ENCODE peak calls at places on chromosomes 16 and 17, in eight cellular contexts. One of them, this sample, is unnamed.

GRCh38 chr17:10052414-10052813 is 146.0 kb downstream of the GAS7 start:
- DNase-seq in T-cell: no peak
- DNase-seq in nephron progenitor cell: no peak
- DNase-seq in NCI-H69: no peak
- DNase-seq in effector CD8-positive, alpha-beta T cell: no peak
- DNase-seq in CD4-positive, alpha-beta T cell: no peak
- DNase-seq in anterior cingulate cortex: no peak
- DNase-seq in sigmoid colon: no peak
- DNase-seq in this sample: no peak

GRCh38 chr17:64707077-64707591 is 45.0 kb upstream of the SMURF2 start:
- DNase-seq in T-cell: no peak
- DNase-seq in nephron progenitor cell: no peak
- DNase-seq in NCI-H69: peak
- DNase-seq in effector CD8-positive, alpha-beta T cell: no peak
- DNase-seq in CD4-positive, alpha-beta T cell: no peak
- DNase-seq in anterior cingulate cortex: no peak
- DNase-seq in sigmoid colon: peak
- DNase-seq in this sample: peak

GRCh38 chr17:49944451-49944850 is 24.5 kb upstream of the DLX4 start:
- DNase-seq in T-cell: no peak
- DNase-seq in nephron progenitor cell: peak
- DNase-seq in NCI-H69: peak
- DNase-seq in effector CD8-positive, alpha-beta T cell: no peak
- DNase-seq in CD4-positive, alpha-beta T cell: no peak
- DNase-seq in anterior cingulate cortex: no peak
- DNase-seq in sigmoid colon: no peak
- DNase-seq in this sample: no peak

GRCh38 chr17:74542166-74542565 is 3.7 kb downstream of the CD300C start:
- DNase-seq in T-cell: no peak
- DNase-seq in nephron progenitor cell: no peak
- DNase-seq in NCI-H69: no peak
- DNase-seq in effector CD8-positive, alpha-beta T cell: no peak
- DNase-seq in CD4-positive, alpha-beta T cell: no peak
- DNase-seq in anterior cingulate cortex: no peak
- DNase-seq in sigmoid colon: peak
- DNase-seq in this sample: no peak

GRCh38 chr16:11255737-11256656 is at the start of gene SOCS1:
- DNase-seq in T-cell: peak
- DNase-seq in nephron progenitor cell: peak
- DNase-seq in NCI-H69: peak
- DNase-seq in effector CD8-positive, alpha-beta T cell: peak
- DNase-seq in CD4-positive, alpha-beta T cell: peak
- DNase-seq in anterior cingulate cortex: peak
- DNase-seq in sigmoid colon: peak
- DNase-seq in this sample: peak

GRCh38 chr17:27417596-27418365 is 38.5 kb upstream of the KSR1 start:
- DNase-seq in T-cell: no peak
- DNase-seq in nephron progenitor cell: no peak
- DNase-seq in NCI-H69: no peak
- DNase-seq in effector CD8-positive, alpha-beta T cell: no peak
- DNase-seq in CD4-positive, alpha-beta T cell: no peak
- DNase-seq in anterior cingulate cortex: no peak
- DNase-seq in sigmoid colon: peak
- DNase-seq in this sample: no peak

GRCh38 chr16:58882292-58882691 is 148.2 kb upstream of the GOT2 start:
- DNase-seq in T-cell: no peak
- DNase-seq in nephron progenitor cell: no peak
- DNase-seq in NCI-H69: no peak
- DNase-seq in effector CD8-positive, alpha-beta T cell: no peak
- DNase-seq in CD4-positive, alpha-beta T cell: no peak
- DNase-seq in anterior cingulate cortex: no peak
- DNase-seq in sigmoid colon: no peak
- DNase-seq in this sample: no peak

GRCh38 chr17:54864636-54865420 is 35.8 kb upstream of the TOM1L1 start:
- DNase-seq in T-cell: no peak
- DNase-seq in nephron progenitor cell: no peak
- DNase-seq in NCI-H69: no peak
- DNase-seq in effector CD8-positive, alpha-beta T cell: no peak
- DNase-seq in CD4-positive, alpha-beta T cell: no peak
- DNase-seq in anterior cingulate cortex: no peak
- DNase-seq in sigmoid colon: no peak
- DNase-seq in this sample: no peak

GRCh38 chr16:86073763-86074493 is 175.0 kb downstream of the IRF8 start:
- DNase-seq in T-cell: no peak
- DNase-seq in nephron progenitor cell: no peak
- DNase-seq in NCI-H69: no peak
- DNase-seq in effector CD8-positive, alpha-beta T cell: no peak
- DNase-seq in CD4-positive, alpha-beta T cell: no peak
- DNase-seq in anterior cingulate cortex: no peak
- DNase-seq in sigmoid colon: peak
- DNase-seq in this sample: peak

GRCh38 chr17:34665803-34666763 is 86.7 kb downstream of the TMEM132E start:
- DNase-seq in T-cell: no peak
- DNase-seq in nephron progenitor cell: peak
- DNase-seq in NCI-H69: peak
- DNase-seq in effector CD8-positive, alpha-beta T cell: no peak
- DNase-seq in CD4-positive, alpha-beta T cell: no peak
- DNase-seq in anterior cingulate cortex: no peak
- DNase-seq in sigmoid colon: no peak
- DNase-seq in this sample: peak

GRCh38 chr17:7462474-7463367 is 16.7 kb downstream of the ZBTB4 start:
- DNase-seq in T-cell: no peak
- DNase-seq in nephron progenitor cell: no peak
- DNase-seq in NCI-H69: no peak
- DNase-seq in effector CD8-positive, alpha-beta T cell: no peak
- DNase-seq in CD4-positive, alpha-beta T cell: no peak
- DNase-seq in anterior cingulate cortex: no peak
- DNase-seq in sigmoid colon: no peak
- DNase-seq in this sample: no peak

GRCh38 chr17:64005734-64006167 is 7.6 kb downstream of the PRR29 start:
- DNase-seq in T-cell: no peak
- DNase-seq in nephron progenitor cell: no peak
- DNase-seq in NCI-H69: peak
- DNase-seq in effector CD8-positive, alpha-beta T cell: no peak
- DNase-seq in CD4-positive, alpha-beta T cell: no peak
- DNase-seq in anterior cingulate cortex: no peak
- DNase-seq in sigmoid colon: peak
- DNase-seq in this sample: peak

GRCh38 chr17:32161029-32161428 is 18.7 kb downstream of the RHOT1 start:
- DNase-seq in T-cell: no peak
- DNase-seq in nephron progenitor cell: no peak
- DNase-seq in NCI-H69: no peak
- DNase-seq in effector CD8-positive, alpha-beta T cell: no peak
- DNase-seq in CD4-positive, alpha-beta T cell: no peak
- DNase-seq in anterior cingulate cortex: no peak
- DNase-seq in sigmoid colon: no peak
- DNase-seq in this sample: no peak

GRCh38 chr17:82690786-82691489 is 7.6 kb downstream of the RAB40B start:
- DNase-seq in T-cell: no peak
- DNase-seq in nephron progenitor cell: no peak
- DNase-seq in NCI-H69: no peak
- DNase-seq in effector CD8-positive, alpha-beta T cell: no peak
- DNase-seq in CD4-positive, alpha-beta T cell: no peak
- DNase-seq in anterior cingulate cortex: no peak
- DNase-seq in sigmoid colon: no peak
- DNase-seq in this sample: no peak

GRCh38 chr16:87956771-87957279 is 5.6 kb downstream of the BANP start:
- DNase-seq in T-cell: peak
- DNase-seq in nephron progenitor cell: no peak
- DNase-seq in NCI-H69: no peak
- DNase-seq in effector CD8-positive, alpha-beta T cell: no peak
- DNase-seq in CD4-positive, alpha-beta T cell: peak
- DNase-seq in anterior cingulate cortex: no peak
- DNase-seq in sigmoid colon: no peak
- DNase-seq in this sample: no peak

GRCh38 chr17:9401434-9401833 is 174.2 kb downstream of the STX8 start:
- DNase-seq in T-cell: no peak
- DNase-seq in nephron progenitor cell: no peak
- DNase-seq in NCI-H69: no peak
- DNase-seq in effector CD8-positive, alpha-beta T cell: no peak
- DNase-seq in CD4-positive, alpha-beta T cell: no peak
- DNase-seq in anterior cingulate cortex: no peak
- DNase-seq in sigmoid colon: no peak
- DNase-seq in this sample: no peak

GRCh38 chr17:75633484-75634375 is 496 bp downstream of the SMIM5 start:
- DNase-seq in T-cell: peak
- DNase-seq in nephron progenitor cell: peak
- DNase-seq in NCI-H69: peak
- DNase-seq in effector CD8-positive, alpha-beta T cell: peak
- DNase-seq in CD4-positive, alpha-beta T cell: peak
- DNase-seq in anterior cingulate cortex: peak
- DNase-seq in sigmoid colon: peak
- DNase-seq in this sample: no peak

GRCh38 chr17:42281571-42282096 is 5.4 kb upstream of the STAT5B start:
- DNase-seq in T-cell: no peak
- DNase-seq in nephron progenitor cell: no peak
- DNase-seq in NCI-H69: peak
- DNase-seq in effector CD8-positive, alpha-beta T cell: no peak
- DNase-seq in CD4-positive, alpha-beta T cell: no peak
- DNase-seq in anterior cingulate cortex: no peak
- DNase-seq in sigmoid colon: peak
- DNase-seq in this sample: peak

GRCh38 chr16:69105501-69106361 is at the start of gene HAS3:
- DNase-seq in T-cell: peak
- DNase-seq in nephron progenitor cell: peak
- DNase-seq in NCI-H69: peak
- DNase-seq in effector CD8-positive, alpha-beta T cell: no peak
- DNase-seq in CD4-positive, alpha-beta T cell: peak
- DNase-seq in anterior cingulate cortex: no peak
- DNase-seq in sigmoid colon: no peak
- DNase-seq in this sample: no peak

GRCh38 chr17:45687594-45687993 is 96.5 kb upstream of the CRHR1 start:
- DNase-seq in T-cell: no peak
- DNase-seq in nephron progenitor cell: no peak
- DNase-seq in NCI-H69: peak
- DNase-seq in effector CD8-positive, alpha-beta T cell: no peak
- DNase-seq in CD4-positive, alpha-beta T cell: no peak
- DNase-seq in anterior cingulate cortex: no peak
- DNase-seq in sigmoid colon: no peak
- DNase-seq in this sample: no peak

GRCh38 chr17:78491236-78492115 is 85.7 kb downstream of the DNAH17 start:
- DNase-seq in T-cell: no peak
- DNase-seq in nephron progenitor cell: no peak
- DNase-seq in NCI-H69: no peak
- DNase-seq in effector CD8-positive, alpha-beta T cell: no peak
- DNase-seq in CD4-positive, alpha-beta T cell: no peak
- DNase-seq in anterior cingulate cortex: no peak
- DNase-seq in sigmoid colon: no peak
- DNase-seq in this sample: no peak

GRCh38 chr17:34163681-34164080 is 91.4 kb upstream of the CCL2 start:
- DNase-seq in T-cell: no peak
- DNase-seq in nephron progenitor cell: no peak
- DNase-seq in NCI-H69: peak
- DNase-seq in effector CD8-positive, alpha-beta T cell: no peak
- DNase-seq in CD4-positive, alpha-beta T cell: no peak
- DNase-seq in anterior cingulate cortex: no peak
- DNase-seq in sigmoid colon: no peak
- DNase-seq in this sample: no peak

GRCh38 chr17:81037026-81037782 is 2.3 kb downstream of the BAIAP2 start:
- DNase-seq in T-cell: no peak
- DNase-seq in nephron progenitor cell: no peak
- DNase-seq in NCI-H69: no peak
- DNase-seq in effector CD8-positive, alpha-beta T cell: no peak
- DNase-seq in CD4-positive, alpha-beta T cell: no peak
- DNase-seq in anterior cingulate cortex: no peak
- DNase-seq in sigmoid colon: peak
- DNase-seq in this sample: no peak

GRCh38 chr16:7508656-7509055 is 176.0 kb downstream of the RBFOX1 start:
- DNase-seq in T-cell: no peak
- DNase-seq in nephron progenitor cell: no peak
- DNase-seq in NCI-H69: no peak
- DNase-seq in effector CD8-positive, alpha-beta T cell: no peak
- DNase-seq in CD4-positive, alpha-beta T cell: no peak
- DNase-seq in anterior cingulate cortex: no peak
- DNase-seq in sigmoid colon: no peak
- DNase-seq in this sample: no peak

GRCh38 chr17:28727727-28728363 is 743 bp upstream of the NEK8 start:
- DNase-seq in T-cell: peak
- DNase-seq in nephron progenitor cell: peak
- DNase-seq in NCI-H69: peak
- DNase-seq in effector CD8-positive, alpha-beta T cell: peak
- DNase-seq in CD4-positive, alpha-beta T cell: peak
- DNase-seq in anterior cingulate cortex: no peak
- DNase-seq in sigmoid colon: peak
- DNase-seq in this sample: no peak

GRCh38 chr17:29640413-29640812 is 17.7 kb upstream of the CORO6 start:
- DNase-seq in T-cell: no peak
- DNase-seq in nephron progenitor cell: no peak
- DNase-seq in NCI-H69: peak
- DNase-seq in effector CD8-positive, alpha-beta T cell: no peak
- DNase-seq in CD4-positive, alpha-beta T cell: no peak
- DNase-seq in anterior cingulate cortex: no peak
- DNase-seq in sigmoid colon: no peak
- DNase-seq in this sample: no peak

GRCh38 chr17:50173335-50173941 is 7.6 kb downstream of the SGCA start:
- DNase-seq in T-cell: no peak
- DNase-seq in nephron progenitor cell: no peak
- DNase-seq in NCI-H69: no peak
- DNase-seq in effector CD8-positive, alpha-beta T cell: no peak
- DNase-seq in CD4-positive, alpha-beta T cell: no peak
- DNase-seq in anterior cingulate cortex: no peak
- DNase-seq in sigmoid colon: no peak
- DNase-seq in this sample: no peak

GRCh38 chr17:4005296-4006164 is 41.3 kb upstream of the ATP2A3 start:
- DNase-seq in T-cell: no peak
- DNase-seq in nephron progenitor cell: no peak
- DNase-seq in NCI-H69: no peak
- DNase-seq in effector CD8-positive, alpha-beta T cell: no peak
- DNase-seq in CD4-positive, alpha-beta T cell: no peak
- DNase-seq in anterior cingulate cortex: no peak
- DNase-seq in sigmoid colon: no peak
- DNase-seq in this sample: peak

GRCh38 chr17:3659541-3660111 is 8.8 kb downstream of the TAX1BP3 start:
- DNase-seq in T-cell: no peak
- DNase-seq in nephron progenitor cell: no peak
- DNase-seq in NCI-H69: no peak
- DNase-seq in effector CD8-positive, alpha-beta T cell: no peak
- DNase-seq in CD4-positive, alpha-beta T cell: no peak
- DNase-seq in anterior cingulate cortex: no peak
- DNase-seq in sigmoid colon: peak
- DNase-seq in this sample: no peak

GRCh38 chr16:17032332-17032731 is 438.4 kb downstream of the XYLT1 start:
- DNase-seq in T-cell: no peak
- DNase-seq in nephron progenitor cell: no peak
- DNase-seq in NCI-H69: no peak
- DNase-seq in effector CD8-positive, alpha-beta T cell: no peak
- DNase-seq in CD4-positive, alpha-beta T cell: no peak
- DNase-seq in anterior cingulate cortex: no peak
- DNase-seq in sigmoid colon: no peak
- DNase-seq in this sample: no peak

GRCh38 chr17:78330570-78331224 is 29.2 kb downstream of the SOCS3 start:
- DNase-seq in T-cell: no peak
- DNase-seq in nephron progenitor cell: no peak
- DNase-seq in NCI-H69: peak
- DNase-seq in effector CD8-positive, alpha-beta T cell: no peak
- DNase-seq in CD4-positive, alpha-beta T cell: no peak
- DNase-seq in anterior cingulate cortex: no peak
- DNase-seq in sigmoid colon: no peak
- DNase-seq in this sample: no peak

GRCh38 chr17:68613739-68614298 is 12.7 kb upstream of the FAM20A start:
- DNase-seq in T-cell: no peak
- DNase-seq in nephron progenitor cell: peak
- DNase-seq in NCI-H69: peak
- DNase-seq in effector CD8-positive, alpha-beta T cell: no peak
- DNase-seq in CD4-positive, alpha-beta T cell: no peak
- DNase-seq in anterior cingulate cortex: no peak
- DNase-seq in sigmoid colon: no peak
- DNase-seq in this sample: no peak

This sample was measured in mesenteric fat pad.